ENCODE peak calls at places on chromosome 14, in six cellular contexts. D is A549, P is endothelial cell of umbilical vein, G is HepG2, E is GM12878, M is K562. L is an unnamed sample.
A peak's percentile ranks its signal among the peaks of the same experiment; 100 is the strongest.

GRCh38 chr14:37708481-37708880 is 113.1 kb downstream of the TTC6 start:
- DNase-seq in D (no peak), P (no peak), G (no peak), E (no peak), M (no peak), L (no peak)

GRCh38 chr14:32400480-32400879 is 71.4 kb downstream of the AKAP6 start:
- DNase-seq in D (no peak), P (no peak), G (no peak), E (no peak), M (no peak), L (no peak)

GRCh38 chr14:70881549-70882174 is 25.6 kb upstream of the PCNX1 start:
- DNase-seq in D (no peak), P (no peak), G (no peak), E (peak; percentile 84), M (no peak), L (peak; percentile 95)

GRCh38 chr14:53432378-53432802 is 279.3 kb upstream of the DDHD1 start:
- DNase-seq in D (peak; percentile 55), P (peak; percentile 70), G (peak; percentile 59), E (no peak), M (peak; percentile 4), L (peak; percentile 46)

GRCh38 chr14:73843296-73843695 is 8.3 kb upstream of the PTGR2 start:
- DNase-seq in D (no peak), P (no peak), G (no peak), E (no peak), M (no peak), L (no peak)

GRCh38 chr14:73188501-73188903 is 48.8 kb upstream of the PAPLN start:
- DNase-seq in D (peak; percentile 45), P (no peak), G (no peak), E (no peak), M (no peak), L (peak; percentile 18)

GRCh38 chr14:52575858-52576257 is 23.2 kb downstream of the GPR137C start:
- DNase-seq in D (no peak), P (no peak), G (no peak), E (no peak), M (no peak), L (no peak)

GRCh38 chr14:64279719-64280668 is 14.2 kb downstream of the ESR2 start:
- DNase-seq in D (peak; percentile 17), P (peak; percentile 92), G (no peak), E (no peak), M (peak; percentile 62), L (no peak)

GRCh38 chr14:50359631-50360030 is 37.0 kb downstream of the CDKL1 start:
- DNase-seq in D (no peak), P (no peak), G (no peak), E (no peak), M (no peak), L (no peak)

GRCh38 chr14:68692216-68692615 is 100.7 kb downstream of the ZFP36L1 start:
- DNase-seq in D (no peak), P (no peak), G (no peak), E (no peak), M (no peak), L (no peak)

GRCh38 chr14:57417228-57417627 is 26.8 kb downstream of the NAA30 start:
- DNase-seq in D (no peak), P (no peak), G (no peak), E (no peak), M (no peak), L (no peak)

GRCh38 chr14:41605550-41606248 is 977 bp upstream of the LRFN5 start:
- DNase-seq in D (no peak), P (no peak), G (no peak), E (no peak), M (no peak), L (no peak)

GRCh38 chr14:74867673-74868072 is 8.3 kb downstream of the PROX2 start:
- DNase-seq in D (no peak), P (peak; percentile 71), G (no peak), E (no peak), M (no peak), L (no peak)

GRCh38 chr14:32265584-32265983 is 62.5 kb upstream of the RNU6-8 start:
- DNase-seq in D (no peak), P (no peak), G (no peak), E (no peak), M (no peak), L (no peak)

GRCh38 chr14:68248481-68249255 is 429.1 kb downstream of the RAD51B start:
- DNase-seq in D (peak; percentile 86), P (peak; percentile 85), G (peak; percentile 54), E (peak; percentile 89), M (peak; percentile 31), L (peak; percentile 64)

GRCh38 chr14:77849711-77850110 is 49.8 kb downstream of the ADCK1 start:
- DNase-seq in D (no peak), P (no peak), G (no peak), E (no peak), M (no peak), L (no peak)

GRCh38 chr14:81991998-81992397 is 458.3 kb upstream of the SEL1L start:
- DNase-seq in D (no peak), P (no peak), G (no peak), E (no peak), M (no peak), L (no peak)

GRCh38 chr14:100038065-100038464 is 27.2 kb upstream of the EVL start:
- DNase-seq in D (no peak), P (no peak), G (no peak), E (no peak), M (no peak), L (no peak)

GRCh38 chr14:65594153-65594881 is 181.8 kb downstream of the FUT8 start:
- DNase-seq in D (peak; percentile 39), P (no peak), G (peak; percentile 68), E (no peak), M (no peak), L (peak; percentile 4)

GRCh38 chr14:51855234-51855633 is 5.2 kb upstream of the GNG2 start:
- DNase-seq in D (no peak), P (no peak), G (no peak), E (no peak), M (no peak), L (no peak)

GRCh38 chr14:105500726-105501101 is 9.7 kb downstream of the TEDC1 start:
- DNase-seq in D (no peak), P (no peak), G (no peak), E (no peak), M (no peak), L (peak; percentile 9)
- TF ChIP-seq MYC in D (no peak), P (no peak), G (no peak), E (no peak), M (no peak), L (no peak)

GRCh38 chr14:89123215-89123614 is 293.8 kb downstream of the FOXN3 start:
- DNase-seq in D (no peak), P (no peak), G (no peak), E (no peak), M (no peak), L (no peak)
- TF ChIP-seq CTCF in D (no peak), P (no peak), G (no peak), E (no peak), M (no peak), L (no peak)

GRCh38 chr14:85190251-85190650 is 339.7 kb upstream of the FLRT2 start:
- DNase-seq in D (no peak), P (no peak), G (no peak), E (no peak), M (no peak), L (no peak)

GRCh38 chr14:85191986-85192385 is 338.0 kb upstream of the FLRT2 start:
- DNase-seq in D (no peak), P (no peak), G (no peak), E (no peak), M (no peak), L (no peak)

GRCh38 chr14:85197976-85198375 is 332.0 kb upstream of the FLRT2 start:
- DNase-seq in D (no peak), P (peak; percentile 58), G (no peak), E (no peak), M (no peak), L (no peak)

DNA sequence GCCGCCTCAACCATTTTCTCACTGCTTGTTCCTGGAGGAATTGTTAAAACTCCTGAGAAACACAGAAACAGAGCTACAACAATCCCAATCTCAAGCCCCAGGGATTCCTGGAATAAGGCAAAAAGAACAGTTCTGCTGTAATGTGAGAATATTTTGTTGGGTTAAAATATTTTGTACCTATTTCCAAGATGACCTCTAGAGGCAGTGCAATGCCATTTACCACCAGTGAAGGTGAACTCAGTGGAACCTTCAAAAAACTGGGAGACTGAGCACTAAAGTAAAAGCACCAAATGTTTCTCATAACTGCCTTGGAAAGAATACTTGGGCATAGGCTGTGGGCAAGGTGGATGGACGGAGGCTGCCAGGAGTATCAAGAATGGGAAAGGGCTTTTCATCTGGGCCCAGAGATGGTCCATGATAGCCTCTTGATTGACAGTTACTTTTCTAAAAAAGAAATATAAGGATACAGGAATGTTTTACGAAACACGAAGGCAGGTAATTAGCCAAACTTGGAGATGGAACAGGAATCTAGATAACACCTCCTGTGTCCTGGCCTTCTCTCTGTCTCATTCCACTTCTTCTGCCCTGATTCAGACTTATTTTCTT is 334.0 kb upstream of the FLRT2 start:
- DNase-seq in D (peak; percentile 8), P (peak; percentile 18), G (no peak), E (no peak), M (no peak), L (peak; percentile 6)
- TF ChIP-seq MYC in D (no peak), P (no peak), G (no peak), E (no peak), M (no peak), L (no peak)

GRCh38 chr14:97410667-97411286 is 613.6 kb downstream of the VRK1 start:
- DNase-seq in D (no peak), P (no peak), G (no peak), E (no peak), M (no peak), L (no peak)
- TF ChIP-seq CTCF in D (no peak), P (no peak), G (no peak), E (no peak), M (no peak), L (no peak)

GRCh38 chr14:25953532-25954144 is 644.2 kb downstream of the NOVA1 start:
- DNase-seq in D (no peak), P (peak; percentile 91), G (no peak), E (no peak), M (no peak), L (no peak)
- TF ChIP-seq MYC in D (no peak), P (no peak), G (no peak), E (no peak), M (no peak), L (no peak)

GRCh38 chr14:104216457-104216856 is 78.1 kb downstream of the KIF26A start:
- DNase-seq in D (no peak), P (no peak), G (no peak), E (no peak), M (no peak), L (no peak)
- TF ChIP-seq CTCF in D (no peak), P (no peak), G (no peak), E (no peak), M (no peak), L (no peak)

L was measured in NB4.